ENCODE peak calls at places on chromosomes 11 and 22, in seven cellular contexts. H, N, C, G, S, I and D are unnamed samples.

GRCh38 chr22:21974058-21974649 is 8.4 kb downstream of the TOP3B start:
- DNase-seq in H (no peak), N (no peak), C (no peak), G (no peak), S (no peak), I (no peak), D (no peak)

GRCh38 chr11:43786016-43786415 is 94.6 kb upstream of the ALKBH3 start:
- DNase-seq in H (no peak), N (no peak), C (no peak), G (no peak), S (no peak), I (no peak), D (no peak)

GRCh38 chr11:73752216-73752867 is 8.5 kb downstream of the RAB6A start:
- DNase-seq in H (peak; percentile 61), N (no peak), C (no peak), G (no peak), S (no peak), I (no peak), D (no peak)

GRCh38 chr22:37155971-37156370 is 6.3 kb upstream of the IL2RB start:
- DNase-seq in H (no peak), N (no peak), C (no peak), G (no peak), S (no peak), I (no peak), D (no peak)

GRCh38 chr11:121467965-121468364 is 15.2 kb upstream of the SORL1-AS1 start:
- DNase-seq in H (no peak), N (no peak), C (no peak), G (no peak), S (no peak), I (no peak), D (peak; percentile 46)

GRCh38 chr22:48369789-48370507 is 1457.7 kb downstream of the BRD1 start:
- DNase-seq in H (no peak), N (no peak), C (peak; percentile 80), G (no peak), S (peak; percentile 20), I (peak; percentile 73), D (no peak)

GRCh38 chr11:121213568-121213893 is 79.0 kb upstream of the SC5D start:
- DNase-seq in H (no peak), N (no peak), C (no peak), G (no peak), S (no peak), I (no peak), D (no peak)

GRCh38 chr11:37946155-37946766 is 1348.2 kb upstream of the RAG2 start:
- DNase-seq in H (peak; percentile 19), N (peak; percentile 59), C (peak; percentile 84), G (no peak), S (peak; percentile 12), I (no peak), D (no peak)

GRCh38 chr11:115927823-115928329 is 423.7 kb upstream of the CADM1 start:
- DNase-seq in H (no peak), N (no peak), C (no peak), G (no peak), S (no peak), I (no peak), D (no peak)

GRCh38 chr22:44726439-44726838 is 24.4 kb downstream of the PRR5 start:
- DNase-seq in H (no peak), N (no peak), C (no peak), G (no peak), S (no peak), I (no peak), D (no peak)

GRCh38 chr11:56932572-56933235 is 56.0 kb upstream of the OR5AK2 start:
- DNase-seq in H (no peak), N (peak; percentile 1), C (no peak), G (no peak), S (no peak), I (no peak), D (no peak)

GRCh38 chr11:77108436-77108835 is 5.8 kb downstream of the OMP start:
- DNase-seq in H (no peak), N (no peak), C (no peak), G (no peak), S (peak; percentile 46), I (no peak), D (no peak)

GRCh38 chr11:117226388-117227385 is 5.2 kb downstream of the PCSK7 start:
- DNase-seq in H (peak; percentile 55), N (peak; percentile 82), C (peak; percentile 77), G (peak; percentile 58), S (peak; percentile 54), I (peak; percentile 55), D (peak; percentile 59)

GRCh38 chr22:34850010-34850409 is 215.9 kb upstream of the ISX start:
- DNase-seq in H (no peak), N (no peak), C (no peak), G (no peak), S (no peak), I (no peak), D (no peak)

GRCh38 chr11:70109006-70109405 is 30.9 kb downstream of the ANO1 start:
- DNase-seq in H (no peak), N (no peak), C (peak; percentile 63), G (no peak), S (no peak), I (no peak), D (no peak)

GRCh38 chr11:2824851-2825250 is 60.7 kb downstream of the CDKN1C start:
- DNase-seq in H (no peak), N (no peak), C (no peak), G (no peak), S (no peak), I (no peak), D (no peak)

GRCh38 chr11:2826679-2827056 is 58.9 kb downstream of the CDKN1C start:
- DNase-seq in H (no peak), N (no peak), C (no peak), G (no peak), S (no peak), I (no peak), D (no peak)

GRCh38 chr11:2825886-2826678 is 59.5 kb downstream of the CDKN1C start:
- DNase-seq in H (peak; percentile 69), N (peak; percentile 95), C (no peak), G (peak; percentile 66), S (peak; percentile 63), I (no peak), D (peak; percentile 94)

GRCh38 chr11:2827256-2827655 is 58.3 kb downstream of the CDKN1C start:
- DNase-seq in H (no peak), N (no peak), C (no peak), G (no peak), S (no peak), I (no peak), D (no peak)

DNA sequence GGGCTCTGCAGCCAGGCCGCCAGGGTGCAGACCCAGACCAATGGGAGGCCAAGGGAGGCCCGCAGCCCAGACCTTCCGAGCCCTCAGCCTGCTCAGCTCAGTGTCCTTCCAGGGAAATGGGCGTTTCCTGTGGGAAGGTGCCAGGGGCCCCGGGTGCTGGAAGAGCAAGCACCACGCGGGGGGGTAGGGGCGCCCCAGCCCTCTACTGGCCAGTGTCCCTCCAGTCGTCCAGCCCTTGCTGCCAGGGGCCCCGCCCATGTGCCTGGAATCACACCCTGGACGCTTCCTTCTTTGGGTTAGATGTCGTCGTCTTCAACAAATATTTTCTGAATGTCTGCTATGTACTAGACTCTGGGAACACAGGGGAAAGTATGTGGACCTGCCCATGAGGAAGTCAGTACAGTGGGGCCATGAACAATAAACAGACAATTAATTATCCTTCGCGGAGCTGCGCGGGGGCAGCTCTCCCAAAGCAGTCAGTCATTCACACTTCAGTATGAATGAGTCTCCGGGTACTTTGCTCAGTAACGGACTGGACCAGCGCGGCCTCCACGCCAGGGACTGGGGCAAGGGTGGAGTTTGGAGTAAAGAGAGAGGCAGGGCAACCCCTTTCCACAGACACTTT is 60.2 kb downstream of the CDKN1C start:
- DNase-seq in H (peak; percentile 69), N (peak; percentile 82), C (no peak), G (peak; percentile 70), S (peak; percentile 76), I (no peak), D (peak; percentile 89)
- TF ChIP-seq CTCF in H (no peak), N (no peak), C (no peak), G (peak; percentile 16), S (no peak), I (no peak), D (peak; percentile 17)

GRCh38 chr11:6259638-6260019 is at the start of gene CCKBR:
- DNase-seq in H (peak; percentile 33), N (no peak), C (peak; percentile 90), G (no peak), S (peak; percentile 23), I (no peak), D (no peak)
- TF ChIP-seq CTCF in H (no peak), N (no peak), C (no peak), G (no peak), S (no peak), I (no peak), D (no peak)

GRCh38 chr22:19103881-19104821 is 18.1 kb downstream of the DGCR2 start:
- DNase-seq in H (no peak), N (peak; percentile 86), C (no peak), G (no peak), S (no peak), I (no peak), D (no peak)
- TF ChIP-seq CTCF in H (no peak), N (no peak), C (no peak), G (no peak), S (no peak), I (no peak), D (no peak)

DNA sequence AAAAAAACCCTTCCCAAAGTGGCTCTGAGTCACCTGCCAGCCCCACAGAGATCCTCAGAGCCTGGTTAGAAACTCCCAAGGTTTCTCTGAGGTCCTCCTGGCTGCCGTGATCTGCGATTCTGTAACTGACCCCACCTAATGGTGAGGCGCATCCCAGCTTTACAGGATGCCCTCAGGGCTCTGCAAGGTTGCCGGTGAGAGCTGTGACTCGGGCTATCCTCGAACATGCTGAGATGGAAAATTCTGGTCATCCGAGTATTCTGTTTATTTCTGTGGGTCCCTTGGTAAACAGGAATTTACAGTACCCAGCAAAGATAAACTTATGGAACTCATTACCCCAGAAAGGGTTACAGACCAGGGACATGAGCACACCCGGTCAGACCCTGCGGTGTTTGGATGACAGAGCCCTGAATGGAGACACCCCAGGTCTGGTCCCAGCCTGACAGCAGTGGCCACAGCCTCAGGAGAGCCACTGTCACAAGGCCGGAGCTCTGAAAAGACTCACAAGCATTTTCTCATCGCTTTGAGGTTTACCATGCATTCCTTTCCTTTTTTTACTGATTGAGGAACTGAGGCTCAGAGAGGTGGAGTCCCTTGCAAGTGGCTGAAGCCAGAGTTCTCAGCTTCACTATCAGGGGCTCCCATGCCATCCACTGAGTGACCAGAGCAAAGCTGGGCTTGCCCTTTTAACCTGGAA is 22.2 kb downstream of the LIF start:
- DNase-seq in H (no peak), N (no peak), C (no peak), G (no peak), S (no peak), I (no peak), D (no peak)
- TF ChIP-seq CTCF in H (no peak), N (no peak), C (peak; percentile 31), G (no peak), S (no peak), I (no peak), D (no peak)

GRCh38 chr11:125679397-125679796 is 1.2 kb downstream of the ACRV1 start:
- DNase-seq in H (no peak), N (peak; percentile 9), C (no peak), G (no peak), S (no peak), I (no peak), D (no peak)
- TF ChIP-seq CTCF in H (no peak), N (no peak), C (peak; percentile 65), G (no peak), S (no peak), I (peak; percentile 5), D (no peak)